ENCODE peak calls at places on chromosomes 2 and 18, in ten cellular contexts. I is A549, L is AG10803, M is WERI-Rb-1, P is adrenal gland, J is lung, C is left ventricle myocardium inferior, T is cardiac muscle cell, E is sigmoid colon, S is transverse colon. U is an unnamed sample.

GRCh38 chr2:175837046-175837445 is 165.0 kb downstream of the LNPK start:
- DNase-seq in T (no peak), C (no peak), M (no peak), I (no peak), E (no peak), S (no peak), L (peak), P (peak), J (no peak), U (peak)

GRCh38 chr2:96913117-96913397 is 43.2 kb upstream of the SEMA4C start:
- DNase-seq in J (no peak), T (no peak), S (no peak), C (no peak), E (no peak), I (no peak), P (no peak), M (no peak), L (no peak), U (no peak)

GRCh38 chr2:1162768-1163584 is 212.3 kb downstream of the SNTG2 start:
- DNase-seq in J (no peak), L (no peak), I (no peak), M (no peak), P (no peak), E (no peak), C (peak), S (no peak), T (no peak), U (no peak)

GRCh38 chr2:80238692-80239469 is 65.7 kb downstream of the LRRTM1 start:
- DNase-seq in M (peak), P (peak), T (peak), J (no peak), L (peak), I (peak), C (no peak), E (no peak), S (peak), U (peak)

GRCh38 chr18:61606759-61607158 is 273.5 kb downstream of the CDH20 start:
- DNase-seq in S (peak), T (peak), E (peak), L (peak), C (peak), J (peak), P (peak), I (peak), M (no peak), U (peak)

GRCh38 chr2:33380001-33380609 is 96.3 kb upstream of the RASGRP3 start:
- DNase-seq in L (no peak), J (no peak), I (no peak), S (no peak), P (no peak), C (no peak), E (no peak), M (no peak), T (no peak), U (peak)

GRCh38 chr2:220198911-220199310 is 571.5 kb downstream of the SLC4A3 start:
- DNase-seq in P (no peak), S (no peak), L (peak), J (no peak), I (peak), M (no peak), C (no peak), E (no peak), T (no peak), U (peak)

GRCh38 chr2:53970095-53970897 is 497 bp downstream of the PSME4 start:
- DNase-seq in C (peak), S (peak), M (peak), E (peak), L (peak), J (peak), I (peak), P (peak), T (peak), U (peak)

GRCh38 chr2:9637330-9637729 is 6.5 kb upstream of the YWHAQ start:
- DNase-seq in J (no peak), L (peak), M (no peak), T (no peak), S (no peak), C (no peak), E (no peak), I (no peak), P (no peak), U (peak)

GRCh38 chr2:150046211-150046610 is 441.3 kb downstream of the RND3 start:
- DNase-seq in J (no peak), T (no peak), M (no peak), E (no peak), L (peak), P (no peak), I (no peak), S (no peak), C (no peak), U (peak)

GRCh38 chr2:67802824-67803223 is 260.0 kb downstream of the C1D start:
- DNase-seq in M (no peak), C (no peak), P (no peak), J (no peak), I (no peak), S (no peak), E (no peak), T (no peak), L (no peak), U (no peak)

GRCh38 chr2:111932841-111933291 is 34.5 kb downstream of the MERTK start:
- DNase-seq in T (no peak), I (no peak), E (no peak), C (no peak), S (no peak), J (no peak), P (peak), L (no peak), M (no peak), U (no peak)

GRCh38 chr2:144430722-144431163 is 89.2 kb downstream of the ZEB2 start:
- DNase-seq in C (no peak), T (peak), S (no peak), P (no peak), J (no peak), E (peak), L (peak), M (peak), I (no peak), U (peak)

GRCh38 chr18:62339106-62339988 is 14.2 kb downstream of the TNFRSF11A start:
- DNase-seq in P (no peak), M (no peak), C (no peak), T (no peak), S (peak), E (no peak), J (no peak), L (peak), I (peak), U (peak)

GRCh38 chr2:46029332-46029811 is 267.8 kb upstream of the EPAS1 start:
- DNase-seq in S (no peak), E (no peak), T (no peak), J (no peak), I (no peak), L (peak), P (no peak), M (no peak), C (peak), U (peak)

DNA sequence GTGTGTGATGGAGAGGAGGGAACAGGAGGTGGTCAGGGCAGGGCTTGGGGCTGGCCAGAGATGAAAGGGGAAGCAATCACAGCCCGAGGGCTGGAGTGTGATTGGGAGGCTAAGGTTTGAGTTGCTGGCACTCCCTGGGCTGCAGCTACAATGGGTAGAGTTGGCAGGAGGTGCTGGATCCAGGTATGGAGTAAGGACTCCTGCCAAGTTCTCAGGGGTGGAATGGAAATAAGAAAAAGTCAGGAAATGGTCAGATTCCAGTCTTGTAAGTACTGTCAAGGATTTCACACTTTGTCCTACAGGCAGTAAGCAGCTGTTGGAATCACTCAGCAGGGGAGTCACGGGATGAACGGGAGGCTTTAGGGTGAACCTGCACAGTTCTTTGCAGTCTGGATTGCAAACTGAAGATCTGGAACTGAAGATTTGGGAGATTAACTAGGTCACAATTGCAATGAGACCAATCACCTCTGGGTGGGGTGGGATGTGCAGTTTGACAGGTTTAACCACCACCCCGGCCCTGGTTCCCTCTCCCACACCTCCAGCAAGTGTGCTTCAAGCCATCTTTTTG is 10.9 kb upstream of the INPP5D start:
- DNase-seq in M (no peak), P (no peak), J (no peak), L (no peak), S (no peak), E (no peak), C (no peak), I (no peak), T (no peak), U (no peak)
- TF ChIP-seq CTCF in M (no peak), P (no peak), J (no peak), L (no peak), S (no peak), E (no peak), C (no peak), I (no peak), T (no peak), U (no peak)

GRCh38 chr2:24928036-24928435 is 8.0 kb upstream of the ADCY3 start:
- DNase-seq in I (no peak), M (no peak), C (no peak), S (no peak), E (no peak), L (no peak), P (no peak), J (no peak), T (no peak), U (no peak)

GRCh38 chr2:24924732-24925131 is 4.7 kb upstream of the ADCY3 start:
- DNase-seq in L (no peak), T (no peak), I (no peak), C (no peak), S (no peak), P (no peak), M (no peak), E (peak), J (no peak), U (no peak)

GRCh38 chr2:24926602-24927252 is 6.7 kb upstream of the ADCY3 start:
- DNase-seq in E (peak), L (peak), C (peak), T (no peak), M (no peak), J (peak), I (no peak), P (peak), S (peak), U (peak)

GRCh38 chr2:24925815-24926214 is 5.8 kb upstream of the ADCY3 start:
- DNase-seq in S (no peak), C (no peak), E (no peak), M (no peak), L (no peak), P (no peak), T (no peak), I (no peak), J (no peak), U (no peak)

GRCh38 chr2:24926220-24926601 is 6.2 kb upstream of the ADCY3 start:
- DNase-seq in I (no peak), C (no peak), S (no peak), E (no peak), J (no peak), T (no peak), L (no peak), P (no peak), M (no peak), U (no peak)
- H3K4me3 ChIP-seq in I (no peak), C (peak), S (peak), E (peak), J (no peak), T (no peak), L (no peak), P (no peak), M (no peak), U (no peak)

GRCh38 chr2:200306969-200307811 is 697 bp downstream of the SPATS2L start:
- DNase-seq in M (peak), I (peak), L (peak), E (peak), C (peak), P (peak), J (peak), T (peak), S (peak), U (no peak)

GRCh38 chr2:200309296-200309846 is 2.9 kb downstream of the SPATS2L start:
- DNase-seq in S (no peak), I (no peak), J (no peak), E (no peak), P (no peak), T (no peak), L (no peak), C (no peak), M (no peak), U (no peak)

GRCh38 chr2:200308001-200308400 is 1.5 kb downstream of the SPATS2L start:
- DNase-seq in J (no peak), S (no peak), C (no peak), T (no peak), I (no peak), P (no peak), M (no peak), E (no peak), L (peak), U (peak)

GRCh38 chr2:200310545-200310971 is 4.1 kb downstream of the SPATS2L start:
- DNase-seq in M (no peak), P (no peak), E (no peak), C (no peak), L (peak), J (no peak), I (no peak), T (no peak), S (no peak), U (no peak)

DNA sequence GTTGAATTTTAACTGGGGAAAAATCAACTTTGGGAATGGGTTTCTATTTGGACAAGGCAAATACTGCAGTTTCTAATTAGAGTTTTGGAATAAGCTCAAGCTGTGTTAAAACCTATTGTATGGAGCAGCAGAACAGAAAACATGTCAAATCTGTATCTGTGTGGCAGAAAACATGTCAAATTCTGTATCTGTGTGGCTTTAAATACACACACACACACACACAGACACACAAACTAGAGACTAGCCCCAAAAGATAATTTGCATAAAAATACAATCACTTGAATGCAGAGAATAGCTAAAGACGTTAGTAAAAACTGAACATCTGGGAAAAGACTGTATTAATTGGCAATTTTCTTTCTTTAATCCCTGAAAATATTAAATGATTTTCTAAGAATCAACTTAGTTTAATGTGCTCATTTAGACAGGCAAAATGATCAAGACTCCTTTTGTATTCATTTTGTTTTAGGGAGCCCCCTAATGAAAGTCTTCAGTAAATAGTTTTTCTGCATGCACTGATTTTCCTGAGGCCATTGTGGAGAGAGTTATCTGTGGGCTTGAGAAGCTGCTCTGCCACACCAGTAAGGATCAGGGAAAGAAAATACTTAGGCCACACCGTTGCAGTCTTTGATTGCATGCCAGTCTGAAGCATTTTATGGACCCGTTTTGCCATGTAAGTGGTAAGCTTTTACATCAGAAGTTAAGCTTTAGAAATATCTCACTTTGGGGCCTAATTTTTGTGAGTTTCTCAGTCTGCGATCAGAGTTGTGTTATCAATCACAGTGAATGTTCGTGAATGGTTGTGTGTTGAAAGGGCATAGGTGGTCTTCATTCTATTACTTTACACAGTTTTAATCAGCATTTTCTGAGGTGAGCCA is 2.2 kb downstream of the SPATS2L start:
- DNase-seq in L (peak), C (no peak), P (no peak), M (no peak), S (no peak), I (no peak), E (no peak), T (peak), J (no peak), U (peak)
- TF ChIP-seq CTCF in L (peak), C (peak), P (no peak), M (no peak), S (no peak), I (peak), E (no peak), T (peak), J (no peak), U (no peak)

DNA sequence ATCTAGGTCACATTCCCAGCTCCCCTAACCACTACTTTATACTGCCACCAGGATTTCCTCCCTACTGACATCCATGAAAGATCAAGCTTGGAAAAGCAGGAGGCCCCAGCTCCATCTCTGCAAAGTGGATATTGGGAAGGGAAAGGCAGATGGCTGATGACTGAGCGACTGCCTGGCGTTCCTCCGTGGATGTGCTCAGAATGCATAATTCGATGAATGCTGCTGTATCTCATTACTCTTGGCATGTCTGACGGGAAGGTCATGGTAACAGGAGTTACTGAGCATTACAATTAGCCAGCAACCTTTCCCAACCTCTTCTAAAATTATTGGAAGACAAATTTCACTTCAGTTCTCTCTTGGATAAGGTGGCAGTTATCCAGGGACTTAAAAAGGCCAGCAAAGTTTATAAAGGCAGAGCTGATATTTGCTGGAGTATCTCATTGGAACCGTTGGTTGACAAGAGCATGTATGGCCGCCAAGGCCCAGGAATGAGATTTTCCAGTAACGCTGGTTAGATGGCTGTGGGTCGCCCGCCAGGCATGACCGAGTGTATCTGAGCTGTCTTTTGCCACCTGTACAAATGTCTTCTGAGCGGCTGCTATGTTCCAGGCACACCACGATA is 34.5 kb downstream of the KCNE4 start:
- DNase-seq in C (no peak), S (no peak), E (no peak), J (no peak), I (no peak), L (no peak), M (no peak), P (no peak), T (no peak), U (peak)
- H3K4me3 ChIP-seq in C (no peak), S (no peak), E (no peak), J (no peak), I (no peak), L (no peak), M (no peak), P (no peak), T (no peak), U (no peak)

U was measured in fibroblast of the aortic adventitia.